ENCODE peak calls at places on chromosomes 3 and 15, in six cellular contexts. D, Q, G, B, J and X are unnamed samples.

GRCh38 chr15:71489570-71489969 is 320.8 kb upstream of the NR2E3 start:
- DNase-seq in D (no peak), Q (no peak), G (no peak), B (no peak), J (no peak), X (no peak)

GRCh38 chr15:95857758-95858157 is 472.7 kb upstream of the NR2F2 start:
- DNase-seq in D (no peak), Q (no peak), G (no peak), B (no peak), J (no peak), X (no peak)

GRCh38 chr3:141399979-141400971 is 32.0 kb downstream of the ZBTB38 start:
- DNase-seq in D (no peak), Q (no peak), G (no peak), B (no peak), J (no peak), X (no peak)

GRCh38 chr3:193563429-193563828 is 8.7 kb upstream of the ATP13A4 start:
- DNase-seq in D (no peak), Q (no peak), G (no peak), B (no peak), J (no peak), X (no peak)

GRCh38 chr3:111961461-111962269 is 17.2 kb upstream of the ABHD10 start:
- DNase-seq in D (no peak), Q (no peak), G (no peak), B (no peak), J (no peak), X (no peak)

GRCh38 chr3:84125760-84126159 is 833.0 kb upstream of the CADM2 start:
- DNase-seq in D (no peak), Q (no peak), G (no peak), B (no peak), J (no peak), X (no peak)

GRCh38 chr3:97959863-97960262 is 12.4 kb downstream of the RIOX2 start:
- DNase-seq in D (no peak), Q (no peak), G (no peak), B (no peak), J (no peak), X (no peak)

GRCh38 chr3:33117461-33117860 is 3.6 kb downstream of the CRTAP start:
- DNase-seq in D (no peak), Q (no peak), G (no peak), B (no peak), J (no peak), X (no peak)

GRCh38 chr3:186821429-186822367 is 15.4 kb upstream of the RFC4 start:
- DNase-seq in D (no peak), Q (no peak), G (no peak), B (peak), J (peak), X (no peak)

GRCh38 chr3:183560607-183561006 is 5.1 kb upstream of the KLHL6 start:
- DNase-seq in D (no peak), Q (no peak), G (no peak), B (peak), J (peak), X (no peak)

GRCh38 chr3:148214695-148215094 is 483.0 kb upstream of the AGTR1 start:
- DNase-seq in D (no peak), Q (no peak), G (no peak), B (no peak), J (no peak), X (no peak)

GRCh38 chr3:186589856-186590579 is 19.5 kb downstream of the DNAJB11 start:
- DNase-seq in D (no peak), Q (no peak), G (no peak), B (peak), J (no peak), X (no peak)

GRCh38 chr3:16064660-16065414 is 109.6 kb upstream of the GALNT15 start:
- DNase-seq in D (no peak), Q (peak), G (no peak), B (peak), J (no peak), X (peak)

GRCh38 chr15:39835550-39835949 is 52.9 kb upstream of the FSIP1 start:
- DNase-seq in D (no peak), Q (no peak), G (no peak), B (no peak), J (no peak), X (no peak)

GRCh38 chr3:134315286-134316106 is 58.8 kb downstream of the AMOTL2 start:
- DNase-seq in D (no peak), Q (peak), G (no peak), B (no peak), J (no peak), X (peak)

GRCh38 chr15:46442196-46442595 is 807.4 kb downstream of the SQOR start:
- DNase-seq in D (no peak), Q (no peak), G (no peak), B (no peak), J (no peak), X (no peak)

GRCh38 chr3:147191795-147192385 is 214.5 kb downstream of the ZIC4 start:
- DNase-seq in D (peak), Q (no peak), G (no peak), B (peak), J (no peak), X (peak)

GRCh38 chr3:119301662-119302061 is 7.5 kb downstream of the ARHGAP31 start:
- DNase-seq in D (no peak), Q (no peak), G (no peak), B (no peak), J (no peak), X (no peak)

GRCh38 chr3:117263735-117264134 is 554.2 kb downstream of the TUSC7 start:
- DNase-seq in D (no peak), Q (no peak), G (no peak), B (no peak), J (no peak), X (no peak)

GRCh38 chr15:51382787-51383186 is 41.3 kb downstream of the GLDN start:
- DNase-seq in D (peak), Q (no peak), G (no peak), B (peak), J (peak), X (no peak)

GRCh38 chr3:45224824-45225464 is 1.1 kb downstream of the TMEM158 start:
- DNase-seq in D (peak), Q (peak), G (no peak), B (peak), J (peak), X (no peak)

GRCh38 chr3:151101270-151101954 is 15.9 kb downstream of the MED12L start:
- DNase-seq in D (no peak), Q (no peak), G (no peak), B (peak), J (no peak), X (no peak)

GRCh38 chr3:69658514-69658913 is 80.8 kb upstream of the MITF start:
- DNase-seq in D (no peak), Q (no peak), G (no peak), B (no peak), J (no peak), X (no peak)

GRCh38 chr15:88646088-88646405 is 7.2 kb downstream of the ISG20 start:
- DNase-seq in D (no peak), Q (no peak), G (no peak), B (no peak), J (no peak), X (no peak)

GRCh38 chr3:29668728-29669127 is 387.9 kb downstream of the RBMS3 start:
- DNase-seq in D (no peak), Q (no peak), G (no peak), B (no peak), J (no peak), X (no peak)

GRCh38 chr15:56886450-56886856 is 32.0 kb upstream of the TCF12 start:
- DNase-seq in D (no peak), Q (no peak), G (no peak), B (no peak), J (no peak), X (no peak)

GRCh38 chr3:175224051-175224450 is 364.9 kb downstream of the NAALADL2 start:
- DNase-seq in D (no peak), Q (no peak), G (no peak), B (no peak), J (no peak), X (no peak)

GRCh38 chr15:68407886-68408500 is 24.0 kb downstream of the ITGA11 start:
- DNase-seq in D (no peak), Q (no peak), G (no peak), B (no peak), J (no peak), X (no peak)

GRCh38 chr15:27133244-27133643 is 162.3 kb downstream of the GABRG3 start:
- DNase-seq in D (no peak), Q (no peak), G (no peak), B (no peak), J (no peak), X (no peak)

GRCh38 chr15:68277131-68277604 is 377 bp upstream of the FEM1B start:
- DNase-seq in D (no peak), Q (no peak), G (no peak), B (no peak), J (no peak), X (no peak)

GRCh38 chr3:65177879-65178484 is 490.2 kb upstream of the ADAMTS9 start:
- DNase-seq in D (no peak), Q (no peak), G (no peak), B (no peak), J (no peak), X (no peak)

GRCh38 chr3:80677796-80678195 is 910.0 kb upstream of the ROBO1 start:
- DNase-seq in D (no peak), Q (no peak), G (no peak), B (peak), J (no peak), X (no peak)

GRCh38 chr15:93210995-93211394 is 122.0 kb upstream of the RGMA start:
- DNase-seq in D (no peak), Q (peak), G (no peak), B (no peak), J (no peak), X (no peak)

GRCh38 chr3:36991923-36992805 is 767 bp downstream of the EPM2AIP1 start:
- DNase-seq in D (no peak), Q (no peak), G (no peak), B (no peak), J (no peak), X (peak)